ENCODE peak calls at places on chromosome 4, in five cellular contexts. One of them, this sample, is unnamed.

GRCh38 chr4:183422962-183423653 is 21.3 kb upstream of the CDKN2AIP start:
- DNase-seq in H9: peak; percentile 14
- DNase-seq in mesenchymal stem cell: peak; percentile 26
- DNase-seq in H1: no peak
- DNase-seq in IMR-90: peak; percentile 59
- DNase-seq in this sample: no peak

GRCh38 chr4:123064390-123064789 is 142.0 kb upstream of the NUDT6 start:
- DNase-seq in H9: no peak
- DNase-seq in mesenchymal stem cell: no peak
- DNase-seq in H1: no peak
- DNase-seq in IMR-90: peak; percentile 11
- DNase-seq in this sample: no peak

GRCh38 chr4:19971829-19972228 is 279.9 kb upstream of the SLIT2 start:
- DNase-seq in H9: no peak
- DNase-seq in mesenchymal stem cell: no peak
- DNase-seq in H1: no peak
- DNase-seq in IMR-90: peak; percentile 45
- DNase-seq in this sample: no peak

GRCh38 chr4:161799687-161800086 is 364.1 kb downstream of the FSTL5 start:
- DNase-seq in H9: no peak
- DNase-seq in mesenchymal stem cell: peak; percentile 57
- DNase-seq in H1: no peak
- DNase-seq in IMR-90: peak; percentile 2
- DNase-seq in this sample: no peak

GRCh38 chr4:61493470-61493869 is 293.3 kb downstream of the ADGRL3 start:
- DNase-seq in H9: no peak
- DNase-seq in mesenchymal stem cell: no peak
- DNase-seq in H1: no peak
- DNase-seq in IMR-90: no peak
- DNase-seq in this sample: peak; percentile 37

GRCh38 chr4:157245351-157245750 is 24.8 kb downstream of the GRIA2 start:
- DNase-seq in H9: no peak
- DNase-seq in mesenchymal stem cell: no peak
- DNase-seq in H1: no peak
- DNase-seq in IMR-90: no peak
- DNase-seq in this sample: no peak

GRCh38 chr4:99652596-99653436 is 4.8 kb downstream of the C4orf54 start:
- DNase-seq in H9: no peak
- DNase-seq in mesenchymal stem cell: no peak
- DNase-seq in H1: no peak
- DNase-seq in IMR-90: no peak
- DNase-seq in this sample: no peak

GRCh38 chr4:113935190-113935589 is 44.3 kb downstream of the ARSJ start:
- DNase-seq in H9: no peak
- DNase-seq in mesenchymal stem cell: peak; percentile 52
- DNase-seq in H1: no peak
- DNase-seq in IMR-90: peak; percentile 26
- DNase-seq in this sample: no peak

GRCh38 chr4:165394275-165394674 is 15.5 kb downstream of the CPE start:
- DNase-seq in H9: no peak
- DNase-seq in mesenchymal stem cell: peak; percentile 82
- DNase-seq in H1: no peak
- DNase-seq in IMR-90: peak; percentile 27
- DNase-seq in this sample: no peak

GRCh38 chr4:113820164-113820563 is 58.6 kb upstream of the CAMK2D start:
- DNase-seq in H9: no peak
- DNase-seq in mesenchymal stem cell: no peak
- DNase-seq in H1: no peak
- DNase-seq in IMR-90: peak; percentile 31
- DNase-seq in this sample: no peak

GRCh38 chr4:22315643-22316042 is 200.2 kb downstream of the ADGRA3 start:
- DNase-seq in H9: no peak
- DNase-seq in mesenchymal stem cell: no peak
- DNase-seq in H1: no peak
- DNase-seq in IMR-90: peak; percentile 6
- DNase-seq in this sample: no peak

GRCh38 chr4:137534516-137534915 is 2.2 kb upstream of the PCDH18 start:
- DNase-seq in H9: no peak
- DNase-seq in mesenchymal stem cell: no peak
- DNase-seq in H1: no peak
- DNase-seq in IMR-90: no peak
- DNase-seq in this sample: no peak

GRCh38 chr4:154471924-154472323 is 19.7 kb downstream of the DCHS2 start:
- DNase-seq in H9: no peak
- DNase-seq in mesenchymal stem cell: no peak
- DNase-seq in H1: no peak
- DNase-seq in IMR-90: no peak
- DNase-seq in this sample: no peak

GRCh38 chr4:70709551-70710080 is 12.1 kb upstream of the RUFY3 start:
- DNase-seq in H9: no peak
- DNase-seq in mesenchymal stem cell: no peak
- DNase-seq in H1: no peak
- DNase-seq in IMR-90: no peak
- DNase-seq in this sample: peak; percentile 35

GRCh38 chr4:94909645-94910044 is 151.9 kb downstream of the BMPR1B start:
- DNase-seq in H9: no peak
- DNase-seq in mesenchymal stem cell: no peak
- DNase-seq in H1: no peak
- DNase-seq in IMR-90: no peak
- DNase-seq in this sample: no peak

GRCh38 chr4:159048166-159048886 is 54.6 kb upstream of the RAPGEF2 start:
- DNase-seq in H9: peak; percentile 55
- DNase-seq in mesenchymal stem cell: peak; percentile 39
- DNase-seq in H1: no peak
- DNase-seq in IMR-90: peak; percentile 79
- DNase-seq in this sample: peak; percentile 21

DNA sequence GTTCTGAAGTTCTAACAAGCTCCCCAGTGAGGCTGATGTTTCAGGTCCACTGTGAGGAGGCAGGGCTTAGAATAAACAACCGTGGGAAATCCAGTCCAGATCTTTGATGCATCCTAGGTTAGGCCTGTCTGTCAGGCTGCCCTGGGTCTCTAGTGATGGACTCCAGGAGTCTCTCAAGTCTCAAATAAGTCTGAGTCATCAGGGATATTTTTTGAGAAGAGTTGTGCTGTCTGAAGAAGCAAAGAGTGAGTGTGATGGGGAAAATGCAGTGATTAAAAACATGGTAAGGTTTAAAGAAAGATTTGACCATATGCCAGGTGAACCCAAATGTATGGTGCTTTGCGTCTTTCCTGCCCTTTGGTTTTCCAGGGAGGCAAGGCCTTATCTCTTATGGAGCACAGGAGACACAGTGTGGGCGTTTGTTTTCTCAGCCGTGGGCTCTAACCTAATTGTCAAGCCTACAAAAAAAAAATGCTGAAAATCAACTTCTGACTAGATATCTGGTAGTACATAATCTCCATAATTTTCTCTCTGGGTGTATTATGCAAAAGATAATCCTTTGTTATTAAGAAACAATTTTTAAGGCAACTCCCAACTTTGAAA is 100.7 kb downstream of the PTTG2 start:
- DNase-seq in H9: no peak
- DNase-seq in mesenchymal stem cell: peak; percentile 81
- DNase-seq in H1: no peak
- DNase-seq in IMR-90: peak; percentile 62
- DNase-seq in this sample: no peak
- H2BK120ac ChIP-seq in H9: no peak overlapping the region
- H2BK120ac ChIP-seq in mesenchymal stem cell: no peak overlapping the region
- H2BK120ac ChIP-seq in H1: no peak overlapping the region
- H2BK120ac ChIP-seq in IMR-90: no peak overlapping the region
- H2BK120ac ChIP-seq in this sample: no peak overlapping the region

DNA sequence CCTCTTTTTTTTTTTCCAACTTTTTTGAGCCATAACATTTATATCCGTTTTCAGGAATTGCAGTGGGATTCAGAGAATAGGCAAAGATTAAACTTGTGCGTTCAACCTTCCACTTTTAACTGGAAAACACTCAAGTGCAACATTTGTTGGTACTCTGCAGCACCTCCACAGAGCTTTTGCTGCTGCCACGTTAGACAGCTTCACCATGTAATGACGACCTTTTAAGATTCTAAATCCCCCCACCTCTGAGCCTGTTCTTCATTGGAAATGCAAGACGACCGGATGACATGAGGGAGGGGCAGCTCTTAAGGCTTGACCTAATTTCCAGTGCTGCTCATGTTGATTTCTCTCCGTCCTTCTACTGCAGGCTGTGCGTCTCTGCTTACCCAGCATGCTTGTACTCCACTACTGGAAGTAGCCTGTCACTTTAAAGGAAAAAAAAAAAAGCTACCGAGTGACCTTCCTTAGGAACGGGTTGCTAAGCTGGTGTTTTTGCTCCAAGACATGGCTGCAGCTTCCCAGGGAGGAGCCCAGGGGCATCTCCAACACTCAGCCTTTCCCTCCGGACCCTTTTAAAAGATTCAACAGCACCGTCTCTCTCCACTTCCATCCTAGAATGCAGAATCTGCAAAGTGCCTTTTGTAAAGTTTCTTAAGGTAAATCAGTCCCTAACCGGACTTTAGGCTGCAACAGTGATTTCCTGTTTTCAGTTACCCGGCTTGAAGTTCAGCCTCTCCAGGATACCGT is at the start of gene CC2D2A:
- DNase-seq in H9: peak; percentile 46
- DNase-seq in mesenchymal stem cell: peak; percentile 82
- DNase-seq in H1: no peak
- DNase-seq in IMR-90: peak; percentile 69
- DNase-seq in this sample: peak; percentile 29
- H4K91ac ChIP-seq in H9: no peak within 1 kb of the TSS
- H4K91ac ChIP-seq in mesenchymal stem cell: no peak within 1 kb of the TSS
- H4K91ac ChIP-seq in H1: no peak within 1 kb of the TSS
- H4K91ac ChIP-seq in IMR-90: peak within 1 kb of the TSS; percentile 26
- H4K91ac ChIP-seq in this sample: no peak within 1 kb of the TSS

DNA sequence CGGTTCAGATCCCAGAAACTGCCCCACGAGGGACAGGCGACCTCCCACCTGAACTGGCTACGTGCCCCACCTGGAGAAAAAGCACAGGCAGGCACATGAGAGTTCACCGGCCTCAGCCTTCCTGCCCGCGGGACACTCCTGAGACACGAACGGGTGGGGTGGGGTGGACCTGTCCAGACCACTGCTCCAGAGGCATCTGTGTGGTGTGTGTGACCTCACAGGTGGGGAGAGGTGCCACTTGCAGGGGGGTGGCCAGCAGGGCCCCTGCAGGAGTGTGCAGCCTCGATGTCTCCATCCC is 18.5 kb downstream of the NELFA start:
- DNase-seq in H9: no peak
- DNase-seq in mesenchymal stem cell: no peak
- DNase-seq in H1: no peak
- DNase-seq in IMR-90: no peak
- DNase-seq in this sample: no peak
- H2BK15ac ChIP-seq in H9: no peak overlapping the region
- H2BK15ac ChIP-seq in mesenchymal stem cell: no peak overlapping the region
- H2BK15ac ChIP-seq in H1: no peak overlapping the region
- H2BK15ac ChIP-seq in IMR-90: no peak overlapping the region
- H2BK15ac ChIP-seq in this sample: no peak overlapping the region

DNA sequence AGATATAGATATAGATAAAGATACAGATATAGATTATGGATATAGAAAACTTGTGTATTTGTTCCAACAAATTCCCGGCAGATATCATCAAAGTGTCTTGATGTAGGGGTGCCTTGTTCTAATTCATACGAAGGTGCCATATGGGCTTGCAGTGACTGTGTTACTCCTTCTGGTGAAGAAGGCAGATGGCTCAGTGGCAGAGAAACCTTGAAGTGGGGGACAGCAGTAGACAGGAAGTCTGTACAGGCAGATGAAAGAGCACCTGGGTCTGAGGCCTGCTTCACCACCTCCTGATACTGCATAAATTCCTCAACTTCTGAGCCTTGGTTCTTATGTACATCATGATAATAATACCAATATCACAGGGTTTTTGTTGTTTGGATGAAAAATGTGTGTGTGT is 179.5 kb upstream of the GATB start:
- DNase-seq in H9: no peak
- DNase-seq in mesenchymal stem cell: no peak
- DNase-seq in H1: no peak
- DNase-seq in IMR-90: no peak
- DNase-seq in this sample: no peak
- H2BK120ac ChIP-seq in H9: no peak overlapping the region
- H2BK120ac ChIP-seq in mesenchymal stem cell: no peak overlapping the region
- H2BK120ac ChIP-seq in H1: no peak overlapping the region
- H2BK120ac ChIP-seq in IMR-90: no peak overlapping the region
- H2BK120ac ChIP-seq in this sample: no peak overlapping the region

GRCh38 chr4:140251566-140251965 is 97.6 kb upstream of the MAML3 start:
- DNase-seq in H9: no peak
- DNase-seq in mesenchymal stem cell: no peak
- DNase-seq in H1: no peak
- DNase-seq in IMR-90: no peak
- DNase-seq in this sample: no peak
- H4K91ac ChIP-seq in H9: no peak overlapping the region
- H4K91ac ChIP-seq in mesenchymal stem cell: peak overlapping the region; percentile 20
- H4K91ac ChIP-seq in H1: no peak overlapping the region
- H4K91ac ChIP-seq in IMR-90: peak overlapping the region; percentile 52
- H4K91ac ChIP-seq in this sample: no peak overlapping the region

GRCh38 chr4:134024251-134024650 is 177.3 kb downstream of the PABPC4L start:
- DNase-seq in H9: no peak
- DNase-seq in mesenchymal stem cell: peak; percentile 9
- DNase-seq in H1: no peak
- DNase-seq in IMR-90: no peak
- DNase-seq in this sample: no peak
- H2BK15ac ChIP-seq in H9: no peak overlapping the region
- H2BK15ac ChIP-seq in mesenchymal stem cell: no peak overlapping the region
- H2BK15ac ChIP-seq in H1: no peak overlapping the region
- H2BK15ac ChIP-seq in IMR-90: no peak overlapping the region
- H2BK15ac ChIP-seq in this sample: no peak overlapping the region

DNA sequence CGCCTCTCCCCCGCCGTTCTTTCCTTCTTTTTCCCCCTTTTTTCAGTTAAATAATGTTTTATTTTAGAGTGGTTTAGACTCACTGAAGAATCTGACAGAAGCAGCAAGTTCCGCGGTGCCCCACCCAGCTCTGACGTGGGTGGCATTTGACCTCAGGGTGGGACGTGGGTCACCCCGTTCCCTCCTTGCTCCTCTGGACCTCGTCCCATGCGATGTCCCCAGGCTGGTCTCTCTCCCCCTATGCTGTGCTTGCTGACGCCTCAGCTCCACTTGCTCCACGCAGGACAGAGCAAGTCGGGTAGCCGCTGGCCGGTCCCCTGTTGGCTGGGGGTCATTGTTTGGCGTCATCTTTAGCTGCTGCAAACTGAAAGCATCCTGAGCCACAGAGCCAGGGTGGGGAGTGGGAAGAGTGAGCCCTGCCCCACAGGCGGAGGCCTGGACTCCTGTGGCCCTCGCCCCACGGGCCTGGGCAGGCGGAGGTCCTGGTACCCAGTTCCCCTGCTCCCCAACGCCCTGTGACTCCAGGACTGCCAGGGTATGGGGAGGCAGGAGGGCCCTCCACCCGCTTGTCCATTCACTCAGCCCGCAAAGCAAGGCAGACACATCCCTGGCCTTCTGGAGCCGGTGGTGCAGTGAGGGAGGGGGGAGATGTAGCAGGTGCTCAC is 30.8 kb downstream of the TRMT44 start:
- DNase-seq in H9: no peak
- DNase-seq in mesenchymal stem cell: no peak
- DNase-seq in H1: no peak
- DNase-seq in IMR-90: no peak
- DNase-seq in this sample: no peak
- H2BK120ac ChIP-seq in H9: no peak overlapping the region
- H2BK120ac ChIP-seq in mesenchymal stem cell: peak overlapping the region; percentile 51
- H2BK120ac ChIP-seq in H1: no peak overlapping the region
- H2BK120ac ChIP-seq in IMR-90: peak overlapping the region; percentile 35
- H2BK120ac ChIP-seq in this sample: no peak overlapping the region

GRCh38 chr4:139641218-139641617 is 24.4 kb upstream of the MGST2 start:
- DNase-seq in H9: no peak
- DNase-seq in mesenchymal stem cell: no peak
- DNase-seq in H1: no peak
- DNase-seq in IMR-90: peak; percentile 71
- DNase-seq in this sample: no peak
- H4K91ac ChIP-seq in H9: no peak overlapping the region
- H4K91ac ChIP-seq in mesenchymal stem cell: no peak overlapping the region
- H4K91ac ChIP-seq in H1: no peak overlapping the region
- H4K91ac ChIP-seq in IMR-90: no peak overlapping the region
- H4K91ac ChIP-seq in this sample: no peak overlapping the region